ENCODE peak calls at places on chromosome 10, in four cellular contexts. L is stimulated activated CD8-positive, alpha-beta memory T cell treated with anti-CD3 and anti-CD28 coated beads, Interleukin-7, amount 100 ng/mL, for 48 hours; H is activated CD4-positive, alpha-beta T cell treated with anti-CD3 and anti-CD28 coated beads, Interleukin-2, amount 10 ng/mL, durations not matched to agents 24 days and 14 days; J is erythroblast. Q is an unnamed sample.

GRCh38 chr10:91992026-91992425 is 68.5 kb downstream of the BTAF1 start:
- DNase-seq in L (no peak), H (no peak), J (no peak), Q (no peak)

GRCh38 chr10:13115832-13116793 is 16.1 kb downstream of the OPTN start:
- DNase-seq in L (no peak), H (peak), J (no peak), Q (peak)

GRCh38 chr10:119651514-119652327 is 541 bp downstream of the BAG3 start:
- DNase-seq in L (no peak), H (peak), J (peak), Q (peak)

GRCh38 chr10:132637477-132638129 is 100.0 kb downstream of the INPP5A start:
- DNase-seq in L (no peak), H (peak), J (peak), Q (peak)

GRCh38 chr10:84845628-84846261 is 517.4 kb downstream of the CCSER2 start:
- DNase-seq in L (no peak), H (no peak), J (no peak), Q (peak)

GRCh38 chr10:93074137-93074596 is 474 bp downstream of the CYP26A1 start:
- DNase-seq in L (no peak), H (peak), J (peak), Q (no peak)

GRCh38 chr10:25493122-25493893 is 318.5 kb downstream of the GPR158 start:
- DNase-seq in L (no peak), H (no peak), J (peak), Q (peak)

GRCh38 chr10:13659887-13660544 is 73.3 kb downstream of the PRPF18 start:
- DNase-seq in L (peak), H (peak), J (peak), Q (peak)

GRCh38 chr10:78471326-78471722 is 437.7 kb downstream of the RPS24 start:
- DNase-seq in L (no peak), H (no peak), J (no peak), Q (no peak)

GRCh38 chr10:101060036-101060950 is 1.5 kb upstream of the KAZALD1 start:
- DNase-seq in L (peak), H (peak), J (peak), Q (peak)

GRCh38 chr10:110739811-110740271 is 95.7 kb downstream of the RBM20 start:
- DNase-seq in L (no peak), H (peak), J (no peak), Q (no peak)

GRCh38 chr10:112347709-112348671 is 25.9 kb upstream of the ACSL5 start:
- DNase-seq in L (no peak), H (no peak), J (no peak), Q (no peak)

GRCh38 chr10:33385686-33386085 is 51.2 kb upstream of the NRP1 start:
- DNase-seq in L (no peak), H (no peak), J (no peak), Q (no peak)

GRCh38 chr10:129372168-129372567 is 94.9 kb upstream of the MGMT start:
- DNase-seq in L (no peak), H (no peak), J (no peak), Q (no peak)

GRCh38 chr10:2463301-2463700 is 604.0 kb upstream of the PFKP start:
- DNase-seq in L (no peak), H (no peak), J (no peak), Q (no peak)

GRCh38 chr10:6204341-6205191 is 1.8 kb downstream of the PFKFB3 start:
- DNase-seq in L (no peak), H (peak), J (no peak), Q (no peak)

GRCh38 chr10:51666476-51666875 is 32.9 kb downstream of the CSTF2T start:
- DNase-seq in L (no peak), H (no peak), J (no peak), Q (no peak)

GRCh38 chr10:103800789-103801540 is 54.4 kb downstream of the SH3PXD2A start:
- DNase-seq in L (peak), H (peak), J (no peak), Q (peak)

GRCh38 chr10:68137174-68137573 is 27.9 kb downstream of the MYPN start:
- DNase-seq in L (no peak), H (no peak), J (no peak), Q (no peak)

GRCh38 chr10:131140606-131141005 is 170.9 kb downstream of the TCERG1L start:
- DNase-seq in L (no peak), H (no peak), J (no peak), Q (no peak)

GRCh38 chr10:114374141-114374791 is 30.0 kb downstream of the AFAP1L2 start:
- DNase-seq in L (no peak), H (no peak), J (no peak), Q (no peak)

GRCh38 chr10:45624724-45625123 is 47.8 kb downstream of the ZFAND4 start:
- DNase-seq in L (no peak), H (no peak), J (no peak), Q (no peak)

GRCh38 chr10:109887272-109887671 is 36.0 kb downstream of the XPNPEP1 start:
- DNase-seq in L (no peak), H (no peak), J (no peak), Q (no peak)

GRCh38 chr10:61896854-61897661 is 4.4 kb upstream of the ARID5B start:
- DNase-seq in L (peak), H (peak), J (peak), Q (peak)

GRCh38 chr10:119025336-119025735 is 4.2 kb upstream of the NANOS1 start:
- DNase-seq in L (no peak), H (no peak), J (no peak), Q (no peak)

GRCh38 chr10:118754132-118754555 is 626 bp downstream of the CACUL1 start:
- DNase-seq in L (peak), H (peak), J (peak), Q (peak)

Q was measured in OCI-M1.